ENCODE peak calls at places on chromosomes 2 and 18, in five cellular contexts. K, Y, N, I and X are unnamed samples.
A peak's percentile ranks its signal among the peaks of the same experiment; 100 is the strongest.

GRCh38 chr2:189143930-189144329 is 35.6 kb downstream of the COL5A2 start:
- DNase-seq in I (no peak), K (no peak), Y (no peak), N (no peak), X (peak; percentile 82)

GRCh38 chr2:169736902-169737301 is 3.3 kb downstream of the KLHL23 start:
- DNase-seq in I (no peak), N (no peak), K (no peak), Y (no peak), X (no peak)

GRCh38 chr2:17518212-17519154 is at the start of gene RAD51AP2:
- DNase-seq in N (peak; percentile 73), K (peak; percentile 82), I (peak; percentile 29), Y (no peak), X (peak; percentile 95)

GRCh38 chr2:30235859-30236535 is 4.7 kb downstream of the LBH start:
- DNase-seq in Y (no peak), K (no peak), N (peak; percentile 37), I (no peak), X (no peak)

GRCh38 chr2:239249781-239250180 is 151.0 kb downstream of the HDAC4 start:
- DNase-seq in N (peak; percentile 87), Y (no peak), K (no peak), I (no peak), X (peak; percentile 84)

GRCh38 chr2:148517296-148517695 is 127.3 kb upstream of the EPC2 start:
- DNase-seq in N (no peak), K (no peak), I (no peak), Y (no peak), X (no peak)

GRCh38 chr18:44741551-44741950 is 60.9 kb downstream of the SETBP1 start:
- DNase-seq in K (no peak), N (no peak), I (peak; percentile 45), Y (no peak), X (no peak)

GRCh38 chr2:191155608-191156071 is 4.8 kb upstream of the STAT4 start:
- DNase-seq in I (no peak), Y (peak; percentile 58), K (no peak), N (no peak), X (peak; percentile 73)

GRCh38 chr2:144606756-144607498 is 87.0 kb upstream of the ZEB2 start:
- DNase-seq in K (no peak), Y (no peak), I (no peak), N (no peak), X (no peak)

GRCh38 chr2:170715932-170716777 is 1.0 kb downstream of the SP5 start:
- DNase-seq in Y (no peak), N (no peak), K (peak; percentile 49), I (no peak), X (no peak)

GRCh38 chr2:190407246-190407661 is 901 bp upstream of the MFSD6 start:
- DNase-seq in K (no peak), I (peak; percentile 33), Y (peak; percentile 5), N (no peak), X (no peak)

GRCh38 chr2:169221745-169222369 is 140.5 kb downstream of the LRP2 start:
- DNase-seq in I (peak; percentile 9), K (no peak), N (no peak), Y (peak; percentile 73), X (peak; percentile 53)

GRCh38 chr2:222318026-222318711 is 19.4 kb upstream of the PAX3 start:
- DNase-seq in I (peak; percentile 86), K (peak; percentile 83), Y (peak; percentile 67), N (peak; percentile 90), X (peak; percentile 83)

GRCh38 chr2:6917761-6918421 is 679 bp downstream of the RNF144A start:
- DNase-seq in K (no peak), Y (no peak), I (no peak), N (peak; percentile 91), X (no peak)

GRCh38 chr2:57906152-57906732 is 140.4 kb upstream of the VRK2 start:
- DNase-seq in Y (peak; percentile 82), N (no peak), K (no peak), I (no peak), X (peak; percentile 76)

GRCh38 chr2:119550346-119550745 is 6.1 kb downstream of the CFAP221 start:
- DNase-seq in N (no peak), K (no peak), Y (no peak), I (no peak), X (no peak)

GRCh38 chr2:219632758-219633101 is 5.3 kb downstream of the SLC4A3 start:
- DNase-seq in N (peak; percentile 74), K (peak; percentile 7), Y (no peak), I (no peak), X (no peak)

GRCh38 chr18:63179422-63179821 is 140.1 kb downstream of the BCL2 start:
- DNase-seq in N (no peak), Y (no peak), K (no peak), I (no peak), X (no peak)

GRCh38 chr2:101480764-101481163 is 5.9 kb upstream of the RFX8 start:
- DNase-seq in I (no peak), Y (no peak), N (no peak), K (no peak), X (no peak)

GRCh38 chr2:127056086-127056485 is 50.9 kb downstream of the BIN1 start:
- DNase-seq in Y (no peak), K (no peak), N (no peak), I (no peak), X (no peak)

GRCh38 chr18:79856119-79857080 is 58.7 kb downstream of the KCNG2 start:
- DNase-seq in I (no peak), N (peak; percentile 75), K (peak; percentile 49), Y (peak; percentile 24), X (peak; percentile 63)

GRCh38 chr2:209614630-209615369 is 156.8 kb upstream of the UNC80 start:
- DNase-seq in K (peak; percentile 31), N (no peak), Y (no peak), I (no peak), X (no peak)

GRCh38 chr18:41484069-41484468 is 471.0 kb upstream of the PIK3C3 start:
- DNase-seq in K (no peak), N (no peak), Y (peak; percentile 4), I (peak; percentile 82), X (no peak)

GRCh38 chr2:46116616-46117015 is 180.6 kb upstream of the EPAS1 start:
- DNase-seq in N (no peak), I (no peak), Y (no peak), K (no peak), X (peak; percentile 67)

GRCh38 chr18:11148655-11149440 is 521 bp downstream of the PIEZO2 start:
- DNase-seq in K (peak; percentile 38), I (no peak), Y (no peak), N (no peak), X (no peak)

GRCh38 chr2:168480825-168481585 is 24.9 kb downstream of the CERS6 start:
- DNase-seq in Y (no peak), K (no peak), I (no peak), N (no peak), X (no peak)

GRCh38 chr18:79005653-79006052 is 26.0 kb downstream of the SALL3 start:
- DNase-seq in Y (no peak), N (no peak), I (no peak), K (no peak), X (no peak)

GRCh38 chr18:49768051-49768391 is 45.3 kb downstream of the ACAA2 start:
- DNase-seq in K (peak; percentile 80), Y (peak; percentile 52), N (no peak), I (no peak), X (peak; percentile 66)

GRCh38 chr18:28512357-28512756 is 335.4 kb upstream of the CDH2 start:
- DNase-seq in Y (no peak), I (no peak), N (no peak), K (no peak), X (no peak)

GRCh38 chr2:156427067-156427466 is 9.1 kb upstream of the GPD2 start:
- DNase-seq in K (no peak), N (no peak), Y (no peak), I (no peak), X (no peak)

GRCh38 chr2:96808176-96808837 is 7.8 kb upstream of the CNNM3 start:
- DNase-seq in Y (no peak), N (peak; percentile 68), I (no peak), K (no peak), X (no peak)

GRCh38 chr2:875687-876615 is 74.7 kb upstream of the SNTG2 start:
- DNase-seq in K (no peak), I (no peak), N (no peak), Y (no peak), X (no peak)

GRCh38 chr18:74244554-74244953 is 47.2 kb downstream of the CYB5A start:
- DNase-seq in I (no peak), K (no peak), N (no peak), Y (no peak), X (no peak)

GRCh38 chr2:67516899-67517530 is 119.9 kb downstream of the ETAA1 start:
- DNase-seq in N (no peak), K (no peak), Y (no peak), I (no peak), X (no peak)